ENCODE peak calls at places on chromosomes 12 and 14, in six cellular contexts. I is HepG2, Q is K562, O is upper lobe of left lung, X is HCT116, N is GM12878. J is an unnamed sample.

GRCh38 chr14:56273151-56273550 is 154.9 kb downstream of the PELI2 start:
- ATAC-seq in I (no peak), Q (no peak), O (no peak), X (no peak), N (no peak), J (peak)

GRCh38 chr14:84390010-84390409 is 1139.9 kb upstream of the FLRT2 start:
- ATAC-seq in I (no peak), Q (no peak), O (no peak), X (no peak), N (no peak), J (no peak)

GRCh38 chr12:90076851-90077319 is 368.2 kb upstream of the ATP2B1 start:
- ATAC-seq in I (no peak), Q (no peak), O (no peak), X (no peak), N (no peak), J (no peak)

GRCh38 chr14:31389947-31390346 is 30.4 kb downstream of the HEATR5A start:
- ATAC-seq in I (peak), Q (no peak), O (no peak), X (no peak), N (peak), J (no peak)

GRCh38 chr14:61616524-61617185 is 78.7 kb upstream of the HIF1A start:
- ATAC-seq in I (no peak), Q (no peak), O (no peak), X (no peak), N (no peak), J (peak)

GRCh38 chr14:73749706-73750105 is 35.5 kb upstream of the PNMA1 start:
- ATAC-seq in I (no peak), Q (no peak), O (no peak), X (no peak), N (no peak), J (no peak)

GRCh38 chr12:81209001-81209400 is 131.1 kb downstream of the ACSS3 start:
- ATAC-seq in I (peak), Q (no peak), O (no peak), X (no peak), N (no peak), J (no peak)

GRCh38 chr12:17015501-17015900 is 409.5 kb upstream of the LMO3 start:
- ATAC-seq in I (no peak), Q (no peak), O (no peak), X (no peak), N (no peak), J (no peak)

GRCh38 chr12:47190905-47191304 is 111.1 kb upstream of the AMIGO2 start:
- ATAC-seq in I (no peak), Q (no peak), O (peak), X (no peak), N (peak), J (no peak)

GRCh38 chr12:124750149-124750656 is 113.5 kb downstream of the SCARB1 start:
- ATAC-seq in I (no peak), Q (no peak), O (no peak), X (no peak), N (no peak), J (no peak)

GRCh38 chr12:108911915-108912314 is 32.0 kb downstream of the DAO start:
- ATAC-seq in I (no peak), Q (no peak), O (no peak), X (peak), N (no peak), J (no peak)

GRCh38 chr14:24851837-24852236 is 198.1 kb downstream of the STXBP6 start:
- ATAC-seq in I (no peak), Q (no peak), O (no peak), X (no peak), N (no peak), J (no peak)

GRCh38 chr14:89578048-89578619 is 161.1 kb upstream of the FOXN3 start:
- ATAC-seq in I (no peak), Q (no peak), O (peak), X (no peak), N (no peak), J (peak)

GRCh38 chr12:123942277-123942653 is 30.4 kb downstream of the CCDC92 start:
- ATAC-seq in I (no peak), Q (no peak), O (no peak), X (no peak), N (no peak), J (no peak)

GRCh38 chr14:94403312-94403711 is 14.9 kb upstream of the SERPINA1 start:
- ATAC-seq in I (peak), Q (no peak), O (no peak), X (no peak), N (no peak), J (no peak)

GRCh38 chr14:20332386-20332945 is 613 bp downstream of the CCNB1IP1 start:
- ATAC-seq in I (peak), Q (peak), O (peak), X (peak), N (peak), J (no peak)

GRCh38 chr12:92914170-92914569 is 14.9 kb downstream of the EEA1 start:
- ATAC-seq in I (no peak), Q (no peak), O (no peak), X (no peak), N (no peak), J (no peak)

GRCh38 chr12:15469342-15469741 is 147.0 kb downstream of the PTPRO start:
- ATAC-seq in I (no peak), Q (no peak), O (no peak), X (no peak), N (no peak), J (no peak)

GRCh38 chr14:92759679-92760523 is 11.5 kb upstream of the LGMN start:
- ATAC-seq in I (no peak), Q (peak), O (no peak), X (peak), N (peak), J (no peak)

GRCh38 chr14:100192672-100193416 is 33.4 kb upstream of the DEGS2 start:
- ATAC-seq in I (peak), Q (peak), O (peak), X (peak), N (peak), J (peak)

GRCh38 chr14:64930085-64930843 is 12.3 kb downstream of the GPX2 start:
- ATAC-seq in I (no peak), Q (no peak), O (no peak), X (no peak), N (no peak), J (peak)

GRCh38 chr14:44352212-44352611 is 154.9 kb downstream of the FSCB start:
- ATAC-seq in I (no peak), Q (no peak), O (no peak), X (no peak), N (no peak), J (no peak)

GRCh38 chr12:124884587-124885438 is 21.1 kb upstream of the SCARB1 start:
- ATAC-seq in I (peak), Q (peak), O (no peak), X (no peak), N (peak), J (no peak)

GRCh38 chr12:7012024-7012607 is 6.2 kb downstream of the LPCAT3 start:
- ATAC-seq in I (no peak), Q (peak), O (no peak), X (no peak), N (no peak), J (no peak)

GRCh38 chr14:61343471-61343870 is 22.1 kb downstream of the PRKCH start:
- ATAC-seq in I (no peak), Q (no peak), O (peak), X (no peak), N (no peak), J (peak)

GRCh38 chr14:85438001-85438400 is 91.9 kb upstream of the FLRT2 start:
- ATAC-seq in I (no peak), Q (no peak), O (no peak), X (no peak), N (no peak), J (no peak)

GRCh38 chr12:29543036-29543435 is 45.5 kb upstream of the OVCH1 start:
- ATAC-seq in I (no peak), Q (no peak), O (no peak), X (no peak), N (no peak), J (peak)

GRCh38 chr12:10559241-10559640 is 53.6 kb downstream of the EIF2S3B start:
- ATAC-seq in I (no peak), Q (no peak), O (no peak), X (no peak), N (no peak), J (no peak)

GRCh38 chr12:64160021-64160717 is 61.9 kb downstream of the KICS2 start:
- ATAC-seq in I (no peak), Q (no peak), O (no peak), X (no peak), N (no peak), J (no peak)

GRCh38 chr14:93156693-93157369 is 27.9 kb downstream of the MOAP1 start:
- ATAC-seq in I (peak), Q (peak), O (peak), X (no peak), N (no peak), J (no peak)

GRCh38 chr12:53567961-53568360 is 58.2 kb downstream of the ATF7 start:
- ATAC-seq in I (no peak), Q (no peak), O (no peak), X (no peak), N (no peak), J (no peak)

DNA sequence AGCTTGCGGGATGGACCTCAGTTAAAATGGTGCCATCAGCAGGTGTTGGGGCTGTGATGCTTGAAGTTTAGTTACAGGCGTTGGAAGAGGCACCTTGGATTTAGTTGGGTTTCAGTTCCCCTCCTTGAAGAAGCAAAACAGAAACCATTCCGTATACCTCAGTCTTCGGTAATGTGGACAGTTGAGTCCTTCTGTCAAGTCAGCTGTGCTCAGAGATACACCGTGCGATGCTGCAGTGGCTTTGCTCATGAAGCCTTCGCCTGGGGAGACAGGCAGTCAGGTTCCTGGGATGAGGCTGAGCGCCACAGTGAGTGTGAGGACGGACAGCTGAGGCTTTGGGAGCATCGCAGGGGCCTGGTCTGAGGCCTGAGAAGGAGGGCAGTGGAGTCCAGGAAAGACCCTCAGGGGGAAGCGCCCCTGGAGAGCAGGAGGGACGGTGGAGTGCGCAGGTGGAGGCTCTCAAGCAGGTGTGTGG is 7.4 kb downstream of the RAN start:
- ATAC-seq in I (peak), Q (peak), O (peak), X (peak), N (peak), J (no peak)
- TF ChIP-seq POLR2AphosphoS5 in I (no peak), Q (no peak), O (no peak), X (no peak), N (peak), J (no peak)

DNA sequence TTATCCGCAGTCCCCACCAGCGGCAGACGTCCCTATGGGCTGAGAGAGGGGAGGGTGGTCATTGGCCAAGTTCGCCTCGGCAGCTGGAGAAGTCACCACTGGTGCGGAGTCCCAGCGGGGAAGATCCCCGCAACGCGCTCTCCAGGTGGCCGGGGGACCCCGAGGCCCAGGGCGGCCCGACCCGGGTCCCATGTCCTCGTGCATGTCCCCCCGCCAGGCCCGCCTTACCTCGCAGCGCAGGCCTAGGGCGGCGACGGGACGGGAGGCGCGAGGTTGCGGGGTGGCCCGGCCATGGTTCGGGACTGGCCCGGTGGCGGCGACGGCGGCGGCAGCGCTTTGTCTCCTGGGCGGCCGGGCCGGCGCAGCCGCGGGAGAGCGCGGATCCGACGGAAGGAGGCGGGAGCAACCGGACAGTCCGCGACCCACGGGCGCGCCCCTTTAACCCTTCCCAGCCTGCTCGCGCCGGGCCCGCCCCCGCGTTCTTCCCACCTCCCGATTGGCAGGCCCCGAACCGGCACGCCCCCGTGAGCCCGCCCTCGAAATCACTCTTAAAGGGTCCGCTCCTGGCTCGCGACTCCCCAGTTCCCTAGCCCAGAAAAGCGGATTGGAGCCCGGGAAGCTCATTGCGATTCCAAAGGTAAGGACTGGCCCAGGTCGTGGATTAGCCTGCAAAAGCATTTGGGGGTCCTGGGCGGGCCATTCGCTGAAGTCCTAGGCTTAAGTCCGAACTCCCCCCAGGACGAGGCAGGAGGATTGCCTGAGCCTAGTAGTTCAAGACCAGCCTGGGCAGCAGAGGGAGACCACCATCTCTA is at the start of gene PHETA1:
- ATAC-seq in I (peak), Q (peak), O (peak), X (peak), N (peak), J (peak)
- TF ChIP-seq POLR2A in I (no peak), Q (peak), O (peak), X (no peak), N (no peak), J (peak)

DNA sequence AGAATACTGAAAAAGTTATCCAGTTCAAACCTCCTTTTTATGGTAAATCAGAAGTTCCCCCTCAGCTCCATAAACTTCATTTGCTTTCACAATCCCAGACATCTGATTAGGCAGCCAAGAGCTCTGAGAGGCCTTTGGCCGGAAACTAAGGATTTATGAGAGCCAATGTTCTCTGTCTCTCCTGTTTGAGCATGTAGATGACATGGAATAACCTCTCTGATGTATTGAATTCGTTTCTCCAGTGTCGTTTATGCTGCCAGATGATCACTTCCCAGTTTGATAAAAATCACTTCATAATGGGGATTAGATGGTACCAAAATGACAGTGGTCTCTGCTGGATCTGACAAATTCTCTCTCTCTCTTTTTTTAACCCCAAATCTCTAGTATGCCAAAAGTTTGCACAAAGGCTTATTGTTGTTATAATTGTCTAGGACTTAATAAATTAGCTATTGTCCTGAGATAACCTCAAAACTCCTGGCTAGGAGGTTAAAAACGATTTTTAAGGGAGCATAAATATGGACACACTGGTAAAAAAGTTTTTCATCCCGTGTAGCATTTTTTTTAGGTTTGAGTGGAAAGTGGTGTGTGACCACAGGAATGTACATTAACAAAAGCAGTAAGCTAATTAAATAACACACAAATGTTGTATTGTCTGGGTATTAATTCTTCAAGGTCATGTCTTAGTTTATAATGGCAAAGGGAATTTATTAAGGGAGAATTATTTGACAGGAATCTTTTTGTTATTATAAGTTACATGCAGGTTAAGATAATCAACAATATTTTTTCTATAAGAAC is 82.6 kb upstream of the USP44 start:
- ATAC-seq in I (no peak), Q (no peak), O (peak), X (peak), N (no peak), J (peak)
- H3K27ac ChIP-seq in I (no peak), Q (no peak), O (peak), X (no peak), N (no peak), J (no peak)

GRCh38 chr14:49687942-49688700 is at the start of gene POLE2:
- ATAC-seq in I (peak), Q (peak), O (peak), X (peak), N (peak), J (peak)
- TF ChIP-seq POLR2AphosphoS5 in I (peak), Q (peak), O (no peak), X (peak), N (peak), J (peak)

DNA sequence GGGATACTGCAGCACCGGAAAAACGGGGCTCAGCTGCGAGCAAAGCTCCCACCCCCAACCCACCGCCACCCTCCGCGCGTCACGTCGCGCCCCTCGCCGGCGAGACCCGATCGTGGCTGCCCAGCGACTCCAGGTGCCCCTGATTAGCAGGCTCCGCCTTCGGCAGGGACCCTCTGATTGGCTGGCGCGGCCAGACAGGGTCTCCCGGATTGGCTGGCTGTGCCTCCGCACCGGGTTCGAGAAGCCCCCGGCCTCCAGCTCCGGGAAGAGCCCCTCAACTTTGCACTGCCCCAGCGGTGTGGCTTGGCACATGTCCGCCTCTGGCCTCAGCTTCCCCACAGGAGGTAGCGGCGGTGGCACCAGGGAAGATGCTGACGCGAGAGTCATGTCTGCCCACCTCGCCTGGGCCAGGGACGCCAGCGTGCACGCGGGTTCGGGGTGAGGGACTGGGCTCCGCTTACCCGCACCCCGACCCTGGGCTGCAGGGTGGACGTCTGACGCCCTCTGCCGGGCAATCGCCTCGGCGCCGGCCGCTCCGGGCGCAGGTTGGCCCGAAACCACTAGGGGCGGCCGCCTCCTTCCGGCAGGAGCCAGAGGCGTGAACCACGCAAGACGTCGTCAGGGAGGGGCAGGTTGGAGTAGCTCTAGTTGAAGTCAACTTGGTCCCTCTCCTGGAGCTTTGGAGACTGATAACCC is 496 bp upstream of the RHOF start:
- ATAC-seq in I (peak), Q (peak), O (peak), X (peak), N (peak), J (peak)
- TF ChIP-seq POLR2A in I (peak), Q (peak), O (peak), X (peak), N (peak), J (no peak)

GRCh38 chr12:8692573-8692972 is 5.2 kb upstream of the RIMKLB start:
- ATAC-seq in I (no peak), Q (peak), O (no peak), X (no peak), N (no peak), J (peak)
- H3K27ac ChIP-seq in I (no peak), Q (no peak), O (no peak), X (no peak), N (no peak), J (peak)

GRCh38 chr12:106035421-106035820 is 103.3 kb downstream of the NUAK1 start:
- ATAC-seq in I (no peak), Q (no peak), O (no peak), X (no peak), N (no peak), J (no peak)
- TF ChIP-seq POLR2AphosphoS5 in I (no peak), Q (no peak), O (no peak), X (no peak), N (no peak), J (no peak)

GRCh38 chr14:23058654-23059504 is 1.6 kb upstream of the CDH24 start:
- ATAC-seq in I (no peak), Q (no peak), O (no peak), X (no peak), N (no peak), J (no peak)
- TF ChIP-seq POLR2A in I (peak), Q (no peak), O (no peak), X (no peak), N (peak), J (no peak)

DNA sequence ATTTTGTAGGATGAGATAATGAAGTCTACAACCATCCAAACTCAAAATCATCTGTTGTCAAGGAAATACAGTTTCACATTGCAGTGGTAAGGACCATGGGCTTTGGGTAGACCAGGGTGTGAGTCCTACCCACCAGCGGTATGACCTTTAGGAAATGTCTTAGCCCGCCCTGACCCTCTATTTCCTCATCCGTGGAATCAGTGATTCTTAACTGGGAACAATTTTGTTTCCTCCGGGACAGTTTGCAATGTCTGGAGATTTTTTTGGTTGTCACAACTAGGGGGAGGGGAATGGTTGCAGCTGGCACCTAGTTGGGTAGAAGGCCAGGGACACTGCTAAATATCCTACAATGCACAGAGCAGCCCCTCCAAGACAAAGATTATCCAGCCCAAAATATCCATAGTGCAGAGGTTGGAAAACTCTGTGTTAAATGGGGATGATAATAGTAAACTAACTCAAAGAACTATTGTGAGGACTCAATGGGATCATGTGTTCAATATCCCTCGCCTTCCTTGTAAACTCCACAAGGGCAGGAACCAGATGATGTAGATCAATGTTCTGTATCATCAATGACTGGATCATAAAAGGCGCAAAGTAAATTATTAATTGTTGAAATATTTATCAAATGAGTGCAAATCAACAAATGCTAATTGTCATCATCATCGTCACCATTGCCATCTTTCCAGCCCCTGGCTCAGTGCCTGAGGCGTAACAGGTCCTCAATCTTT is 15.7 kb upstream of the IFT81 start:
- ATAC-seq in I (no peak), Q (no peak), O (no peak), X (no peak), N (no peak), J (no peak)
- H3K27ac ChIP-seq in I (peak), Q (no peak), O (peak), X (no peak), N (no peak), J (peak)

J was measured in gastroesophageal sphincter.